ENCODE peak calls at places on chromosomes 16 and 17, in four cellular contexts. T is K562, Y is H1, F is SK-N-SH. W is an unnamed sample.

GRCh38 chr16:54649846-54650245 is 280.8 kb upstream of the IRX5 start:
- DNase-seq in T (no peak), Y (no peak), F (no peak), W (no peak)

GRCh38 chr17:17761894-17762781 is 74.6 kb downstream of the SREBF1 start:
- DNase-seq in T (no peak), Y (no peak), F (no peak), W (no peak)

GRCh38 chr17:45924332-45924820 is 30.0 kb downstream of the MAPT start:
- DNase-seq in T (no peak), Y (no peak), F (no peak), W (no peak)

GRCh38 chr16:14050297-14051027 is 20.7 kb upstream of the MRTFB start:
- DNase-seq in T (no peak), Y (peak), F (no peak), W (peak)

GRCh38 chr17:68853439-68853838 is 101.8 kb downstream of the ABCA8 start:
- DNase-seq in T (no peak), Y (no peak), F (no peak), W (no peak)

GRCh38 chr17:11241611-11242226 is 706 bp downstream of the SHISA6 start:
- DNase-seq in T (no peak), Y (peak), F (peak), W (no peak)

GRCh38 chr16:55543470-55543869 is 23.0 kb upstream of the CAPNS2 start:
- DNase-seq in T (no peak), Y (no peak), F (peak), W (no peak)

GRCh38 chr16:72173997-72174396 is 2.0 kb upstream of the PMFBP1 start:
- DNase-seq in T (no peak), Y (no peak), F (no peak), W (no peak)

GRCh38 chr16:21088646-21089538 is 61.8 kb downstream of the DNAH3 start:
- DNase-seq in T (no peak), Y (no peak), F (no peak), W (no peak)

GRCh38 chr17:71790791-71791190 is 330.0 kb upstream of the SOX9 start:
- DNase-seq in T (no peak), Y (no peak), F (no peak), W (no peak)

GRCh38 chr17:49516190-49516589 is 21.1 kb downstream of the NGFR start:
- DNase-seq in T (no peak), Y (no peak), F (peak), W (peak)

GRCh38 chr16:88288303-88288702 is 94.5 kb upstream of the ZNF469 start:
- DNase-seq in T (no peak), Y (no peak), F (no peak), W (no peak)

GRCh38 chr16:88289001-88289400 is 93.8 kb upstream of the ZNF469 start:
- DNase-seq in T (no peak), Y (no peak), F (no peak), W (no peak)

GRCh38 chr16:88290850-88291830 is 91.6 kb upstream of the ZNF469 start:
- DNase-seq in T (no peak), Y (no peak), F (peak), W (no peak)

GRCh38 chr16:88292007-88292940 is 90.5 kb upstream of the ZNF469 start:
- DNase-seq in T (no peak), Y (no peak), F (peak), W (no peak)

GRCh38 chr16:88289549-88290344 is 93.0 kb upstream of the ZNF469 start:
- DNase-seq in T (no peak), Y (no peak), F (peak), W (no peak)
- TF ChIP-seq TEAD4 in T (no peak), Y (no peak), F (no peak), W (no peak)

GRCh38 chr17:62792122-62792800 is 15.9 kb downstream of the MARCHF10 start:
- DNase-seq in T (no peak), Y (no peak), F (no peak), W (no peak)
- TF ChIP-seq TEAD4 in T (no peak), Y (no peak), F (no peak), W (no peak)

GRCh38 chr17:29444589-29444988 is 54.4 kb downstream of the TAOK1 start:
- DNase-seq in T (no peak), Y (no peak), F (no peak), W (no peak)
- TF ChIP-seq TEAD4 in T (no peak), Y (no peak), F (no peak), W (no peak)

DNA sequence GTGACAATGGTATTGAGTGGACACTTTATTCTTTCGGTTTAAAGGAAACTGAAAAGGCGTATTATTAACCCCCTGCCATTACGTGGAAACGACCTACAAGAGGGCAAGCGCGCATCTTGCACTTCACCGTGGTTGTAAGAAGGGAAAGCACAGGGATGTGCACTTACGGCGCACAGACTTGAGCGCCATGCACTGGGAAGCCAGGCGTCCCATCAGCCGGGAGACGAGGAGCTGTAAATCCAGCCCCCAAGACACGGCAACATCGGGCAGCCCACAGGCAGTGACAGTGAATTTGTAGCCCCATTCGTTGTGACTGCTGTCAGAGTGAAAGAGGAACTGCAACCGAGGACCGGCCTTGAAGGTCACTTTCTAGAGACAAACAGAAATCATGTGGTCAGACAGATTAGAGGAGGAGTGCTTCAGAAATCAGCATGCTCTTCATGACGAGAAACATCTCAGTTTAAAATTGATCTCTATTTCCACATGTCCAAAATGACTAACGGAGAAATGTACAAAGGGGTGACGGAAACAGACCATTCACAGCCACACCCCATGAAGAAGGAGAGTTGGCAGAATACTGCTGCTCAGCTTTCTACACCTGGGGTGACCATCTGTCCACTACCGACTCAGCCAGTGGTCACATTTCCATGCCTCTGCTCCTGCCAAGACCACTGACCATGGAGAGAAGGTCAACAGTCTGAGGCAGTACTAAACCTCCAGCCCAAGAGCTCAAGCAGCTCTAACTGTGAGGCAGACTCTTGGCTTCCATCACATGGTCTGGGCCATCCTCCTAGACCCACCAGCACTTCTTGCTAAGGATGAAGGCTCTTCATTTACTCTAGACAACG is 68.6 kb downstream of the ZZEF1 start:
- DNase-seq in T (no peak), Y (no peak), F (no peak), W (no peak)
- TF ChIP-seq TEAD4 in T (no peak), Y (no peak), F (no peak), W (no peak)

GRCh38 chr17:81667754-81668153 is 1.2 kb downstream of the CCDC137 start:
- DNase-seq in T (peak), Y (no peak), F (peak), W (peak)

GRCh38 chr17:81664051-81664470 is 2.3 kb downstream of the OXLD1 start:
- DNase-seq in T (no peak), Y (no peak), F (no peak), W (no peak)

GRCh38 chr17:81666342-81667191 is at the start of the genes CCDC137 and OXLD1:
- DNase-seq in T (peak), Y (peak), F (peak), W (peak)

GRCh38 chr17:81666092-81666341 is 388 bp downstream of the OXLD1 start:
- DNase-seq in T (no peak), Y (no peak), F (no peak), W (no peak)

DNA sequence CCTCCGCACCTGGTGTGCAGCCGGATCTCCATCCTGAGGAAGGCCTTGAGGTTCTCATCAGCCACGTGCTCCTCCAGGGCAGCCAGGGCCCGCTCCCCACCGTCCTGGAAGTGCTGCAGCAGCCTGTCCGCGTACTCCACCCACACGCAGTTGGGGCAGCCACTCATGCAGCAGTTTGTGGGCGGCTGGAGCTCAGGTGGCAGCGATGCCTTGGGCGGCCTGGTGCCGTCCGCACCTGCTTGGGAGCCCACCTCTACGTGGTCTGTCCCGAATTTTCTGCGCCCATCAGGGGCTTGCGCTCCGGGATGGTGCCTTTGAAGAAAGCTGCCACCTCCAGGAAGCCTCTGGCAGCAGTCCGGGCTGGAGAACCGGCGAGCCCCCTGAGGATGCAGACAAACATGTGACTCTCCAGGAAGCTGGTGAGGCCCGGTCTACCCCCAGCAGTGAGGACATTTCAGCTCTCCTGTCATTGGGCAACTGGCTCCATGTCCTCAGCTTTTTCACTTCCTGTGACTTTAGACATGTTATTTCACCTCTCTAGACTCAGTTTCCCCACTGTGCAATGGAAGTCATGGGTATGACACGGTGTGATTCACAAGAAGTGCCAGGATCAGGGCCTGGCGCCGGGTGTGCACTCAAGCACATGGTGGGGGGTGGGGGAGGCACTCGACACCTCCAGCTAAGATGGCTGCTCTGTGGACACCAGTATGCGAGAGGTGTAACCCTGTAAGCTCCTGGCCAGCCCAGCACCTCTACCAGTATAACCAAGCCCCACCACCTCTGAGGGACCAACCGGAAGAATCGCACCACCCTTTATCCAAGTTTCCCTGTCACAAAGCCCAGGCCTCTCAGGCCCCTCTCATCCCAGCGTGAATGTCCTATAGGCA is 957 bp downstream of the OXLD1 start:
- DNase-seq in T (peak), Y (no peak), F (peak), W (no peak)
- TF ChIP-seq TEAD4 in T (no peak), Y (no peak), F (no peak), W (peak)